ENCODE peak calls at places on chromosome 1, in six cellular contexts. O, S, P, G, X and B are unnamed samples. For H3K4me1, the result is how much of the 10 kb centered on the place peaks cover.

GRCh38 chr1:50084389-50084788 is 24.3 kb upstream of the ELAVL4 start:
- DNase-seq in O (no peak), S (no peak), P (no peak), G (no peak), X (no peak), B (no peak)

GRCh38 chr1:35288761-35289160 is 20.3 kb downstream of the ZMYM4 start:
- DNase-seq in O (peak), S (no peak), P (no peak), G (no peak), X (no peak), B (no peak)

GRCh38 chr1:72283204-72284083 is 1.1 kb upstream of the NEGR1 start:
- DNase-seq in O (no peak), S (peak), P (peak), G (peak), X (peak), B (peak)

GRCh38 chr1:25080294-25081209 is 150.5 kb upstream of the RUNX3 start:
- DNase-seq in O (no peak), S (no peak), P (no peak), G (peak), X (no peak), B (peak)

GRCh38 chr1:171446396-171446795 is 38.9 kb upstream of the PRRC2C start:
- DNase-seq in O (no peak), S (no peak), P (no peak), G (no peak), X (no peak), B (no peak)

GRCh38 chr1:227190321-227190720 is 128.0 kb downstream of the CDC42BPA start:
- DNase-seq in O (no peak), S (no peak), P (no peak), G (no peak), X (no peak), B (no peak)

GRCh38 chr1:107273515-107273914 is 132.7 kb downstream of the NTNG1 start:
- DNase-seq in O (no peak), S (no peak), P (no peak), G (no peak), X (no peak), B (no peak)

GRCh38 chr1:161840363-161840762 is 74.2 kb downstream of the ATF6 start:
- DNase-seq in O (no peak), S (no peak), P (no peak), G (no peak), X (no peak), B (no peak)

GRCh38 chr1:184629261-184629660 is 125.4 kb downstream of the EDEM3 start:
- DNase-seq in O (no peak), S (no peak), P (no peak), G (no peak), X (no peak), B (no peak)
- H3K4me1 ChIP-seq in O (under half), S (under half), P (half or more), G (under half), X (under half), B (under half)

GRCh38 chr1:241533375-241534115 is 1.4 kb downstream of the KMO start:
- DNase-seq in O (no peak), S (no peak), P (no peak), G (no peak), X (no peak), B (no peak)

GRCh38 chr1:241532173-241532553 is at the start of gene KMO:
- DNase-seq in O (no peak), S (no peak), P (no peak), G (no peak), X (no peak), B (peak)

GRCh38 chr1:241536383-241536782 is 4.2 kb downstream of the KMO start:
- DNase-seq in O (no peak), S (no peak), P (no peak), G (no peak), X (no peak), B (no peak)

GRCh38 chr1:241531195-241532172 is 694 bp upstream of the KMO start:
- DNase-seq in O (peak), S (no peak), P (no peak), G (peak), X (no peak), B (no peak)

DNA sequence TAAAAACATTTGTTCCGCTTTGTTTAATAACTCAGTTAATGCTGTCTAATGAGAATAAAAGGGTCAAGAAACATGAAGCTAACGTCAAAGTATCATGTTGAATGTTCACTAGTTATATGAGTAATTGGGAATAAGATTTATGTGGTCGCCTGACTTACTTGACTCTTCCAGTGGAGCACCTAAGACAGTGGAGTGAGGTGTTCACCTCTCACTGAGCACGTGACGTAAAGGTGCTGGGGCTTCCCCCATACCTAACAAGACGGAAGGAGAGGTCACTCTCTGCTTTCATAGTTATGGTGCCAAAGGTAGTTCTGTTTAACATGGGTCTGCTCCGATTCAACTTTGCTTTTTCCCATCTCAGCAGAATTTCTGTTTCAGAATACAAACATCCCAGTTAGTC is 686 bp downstream of the KMO start:
- DNase-seq in O (no peak), S (no peak), P (no peak), G (no peak), X (peak), B (peak)
- TF ChIP-seq POLR2A in O (no peak), S (no peak), P (no peak), G (no peak), X (peak), B (peak)

GRCh38 chr1:156900896-156901589 is 7.5 kb downstream of the PEAR1 start:
- DNase-seq in O (no peak), S (no peak), P (no peak), G (no peak), X (no peak), B (no peak)

GRCh38 chr1:156901590-156901900 is 8.0 kb downstream of the PEAR1 start:
- DNase-seq in O (no peak), S (no peak), P (no peak), G (no peak), X (no peak), B (peak)

GRCh38 chr1:156898971-156899657 is 5.6 kb downstream of the PEAR1 start:
- DNase-seq in O (no peak), S (no peak), P (no peak), G (no peak), X (no peak), B (no peak)

GRCh38 chr1:156898151-156898550 is 4.6 kb downstream of the PEAR1 start:
- DNase-seq in O (peak), S (peak), P (peak), G (peak), X (no peak), B (no peak)

GRCh38 chr1:156900019-156900718 is 6.7 kb downstream of the PEAR1 start:
- DNase-seq in O (no peak), S (no peak), P (no peak), G (no peak), X (no peak), B (peak)
- H3K4me1 ChIP-seq in O (under half), S (under half), P (half or more), G (half or more), X (under half), B (under half)

GRCh38 chr1:204588826-204589225 is 72.6 kb downstream of the MDM4 start:
- DNase-seq in O (no peak), S (no peak), P (no peak), G (no peak), X (no peak), B (no peak)

GRCh38 chr1:204583909-204584632 is 67.9 kb downstream of the MDM4 start:
- DNase-seq in O (no peak), S (peak), P (peak), G (no peak), X (no peak), B (no peak)

GRCh38 chr1:204589409-204590038 is 73.3 kb downstream of the MDM4 start:
- DNase-seq in O (no peak), S (no peak), P (no peak), G (no peak), X (no peak), B (no peak)

GRCh38 chr1:204584699-204585372 is 68.6 kb downstream of the MDM4 start:
- DNase-seq in O (no peak), S (no peak), P (no peak), G (no peak), X (peak), B (no peak)

GRCh38 chr1:204587621-204588020 is 71.4 kb downstream of the MDM4 start:
- DNase-seq in O (no peak), S (no peak), P (no peak), G (no peak), X (no peak), B (no peak)
- TF ChIP-seq POLR2A in O (no peak), S (no peak), P (no peak), G (no peak), X (no peak), B (no peak)